ENCODE peak calls at places on chromosomes 6 and 20, in seven cellular contexts. O is neuronal stem cell, T is lower lobe of right lung, Q is heart right ventricle, U is mammary epithelial cell, G is adrenal gland, F is fibroblast of lung. A is an unnamed sample.
A peak's percentile ranks its signal among the peaks of the same experiment; 100 is the strongest.

GRCh38 chr20:42161228-42161829 is 543.2 kb upstream of the CHD6 start:
- DNase-seq in O (no peak), T (no peak), Q (no peak), U (no peak), G (no peak), F (no peak), A (no peak)

GRCh38 chr6:149454405-149454848 is 30.4 kb downstream of the ZC3H12D start:
- DNase-seq in O (no peak), T (peak; percentile 96), Q (peak; percentile 96), U (peak; percentile 61), G (peak; percentile 97), F (peak; percentile 98), A (peak; percentile 81)

GRCh38 chr6:164039954-164040375 is 625.4 kb downstream of the QKI start:
- DNase-seq in O (no peak), T (peak; percentile 68), Q (no peak), U (peak; percentile 9), G (peak; percentile 33), F (peak; percentile 41), A (no peak)

GRCh38 chr6:13762648-13763441 is 51.2 kb upstream of the RANBP9 start:
- DNase-seq in O (no peak), T (no peak), Q (no peak), U (peak; percentile 93), G (no peak), F (peak; percentile 97), A (peak; percentile 94)

GRCh38 chr6:9225441-9225871 is 790.1 kb upstream of the SLC35B3 start:
- DNase-seq in O (no peak), T (no peak), Q (no peak), U (peak; percentile 51), G (no peak), F (peak; percentile 5), A (peak; percentile 85)

GRCh38 chr6:107658920-107659879 is 164.9 kb downstream of the SCML4 start:
- DNase-seq in O (no peak), T (no peak), Q (no peak), U (no peak), G (no peak), F (peak; percentile 76), A (no peak)

GRCh38 chr6:151400473-151400872 is 9.1 kb upstream of the ZBTB2 start:
- DNase-seq in O (no peak), T (no peak), Q (no peak), U (peak; percentile 10), G (no peak), F (no peak), A (peak; percentile 65)

GRCh38 chr6:30156262-30156599 is 4.8 kb downstream of the TRIM10 start:
- DNase-seq in O (no peak), T (no peak), Q (peak; percentile 38), U (peak; percentile 51), G (no peak), F (peak; percentile 26), A (peak; percentile 42)

GRCh38 chr6:49552596-49552995 is 2.1 kb downstream of the C6orf141 start:
- DNase-seq in O (peak; percentile 14), T (no peak), Q (no peak), U (no peak), G (no peak), F (no peak), A (no peak)

GRCh38 chr6:164928041-164928321 is 381.4 kb downstream of the C6orf118 start:
- DNase-seq in O (no peak), T (no peak), Q (no peak), U (no peak), G (no peak), F (no peak), A (no peak)

GRCh38 chr6:24329451-24329850 is 28.4 kb downstream of the DCDC2 start:
- DNase-seq in O (no peak), T (no peak), Q (no peak), U (no peak), G (no peak), F (no peak), A (peak; percentile 54)

GRCh38 chr20:37349517-37350491 is 3.9 kb downstream of the SRC start:
- DNase-seq in O (no peak), T (no peak), Q (no peak), U (no peak), G (peak; percentile 65), F (no peak), A (no peak)

GRCh38 chr20:25399038-25399430 is 8.4 kb upstream of the ABHD12 start:
- DNase-seq in O (peak; percentile 48), T (no peak), Q (peak; percentile 31), U (peak; percentile 65), G (peak; percentile 36), F (peak; percentile 89), A (peak; percentile 49)

GRCh38 chr6:158854214-158855101 is 35.3 kb upstream of the EZR start:
- DNase-seq in O (no peak), T (no peak), Q (no peak), U (no peak), G (no peak), F (peak; percentile 41), A (peak; percentile 84)

GRCh38 chr6:118165500-118165899 is 258.4 kb downstream of the SLC35F1 start:
- DNase-seq in O (no peak), T (no peak), Q (no peak), U (no peak), G (no peak), F (no peak), A (no peak)

GRCh38 chr6:159615923-159616322 is 77.1 kb downstream of the SOD2 start:
- DNase-seq in O (no peak), T (no peak), Q (no peak), U (no peak), G (no peak), F (no peak), A (no peak)

GRCh38 chr6:34514593-34515472 is 41.3 kb downstream of the SPDEF start:
- DNase-seq in O (peak; percentile 69), T (peak; percentile 35), Q (peak; percentile 38), U (no peak), G (no peak), F (peak; percentile 77), A (peak; percentile 50)

GRCh38 chr6:74597266-74597665 is 608.6 kb downstream of the COL12A1 start:
- DNase-seq in O (no peak), T (no peak), Q (no peak), U (peak; percentile 21), G (no peak), F (peak; percentile 39), A (peak; percentile 63)

GRCh38 chr6:54058236-54058635 is 53.0 kb upstream of the MLIP start:
- DNase-seq in O (no peak), T (no peak), Q (peak; percentile 41), U (no peak), G (no peak), F (no peak), A (no peak)

GRCh38 chr6:113402541-113402940 is 454.6 kb upstream of the MARCKS start:
- DNase-seq in O (no peak), T (no peak), Q (peak; percentile 7), U (no peak), G (no peak), F (no peak), A (no peak)

GRCh38 chr6:47169785-47170685 is 127.9 kb upstream of the ADGRF1 start:
- DNase-seq in O (no peak), T (no peak), Q (no peak), U (peak; percentile 97), G (no peak), F (peak; percentile 67), A (peak; percentile 42)

GRCh38 chr20:63158845-63159244 is 57.1 kb downstream of the YTHDF1 start:
- DNase-seq in O (no peak), T (no peak), Q (no peak), U (no peak), G (no peak), F (no peak), A (no peak)
- H3K27me3 ChIP-seq in O (peaks cover 28% of the 10 kb centered on the region), T (peaks cover 57% of the 10 kb centered on the region), Q (peaks cover 70% of the 10 kb centered on the region), U (peaks cover 3% of the 10 kb centered on the region), G (peaks cover 3% of the 10 kb centered on the region), F (no peaks in the 10 kb centered on the region), A (peaks cover 15% of the 10 kb centered on the region)

GRCh38 chr6:28207244-28208179 is 17.6 kb upstream of the ZSCAN9 start:
- DNase-seq in O (peak; percentile 40), T (no peak), Q (no peak), U (peak; percentile 15), G (no peak), F (peak; percentile 38), A (peak; percentile 11)
- H3K27me3 ChIP-seq in O (peaks cover 82% of the 10 kb centered on the region), T (peaks cover 76% of the 10 kb centered on the region), Q (peaks cover 92% of the 10 kb centered on the region), U (no peaks in the 10 kb centered on the region), G (peaks cover 69% of the 10 kb centered on the region), F (peaks cover 21% of the 10 kb centered on the region), A (peaks cover 62% of the 10 kb centered on the region)

DNA sequence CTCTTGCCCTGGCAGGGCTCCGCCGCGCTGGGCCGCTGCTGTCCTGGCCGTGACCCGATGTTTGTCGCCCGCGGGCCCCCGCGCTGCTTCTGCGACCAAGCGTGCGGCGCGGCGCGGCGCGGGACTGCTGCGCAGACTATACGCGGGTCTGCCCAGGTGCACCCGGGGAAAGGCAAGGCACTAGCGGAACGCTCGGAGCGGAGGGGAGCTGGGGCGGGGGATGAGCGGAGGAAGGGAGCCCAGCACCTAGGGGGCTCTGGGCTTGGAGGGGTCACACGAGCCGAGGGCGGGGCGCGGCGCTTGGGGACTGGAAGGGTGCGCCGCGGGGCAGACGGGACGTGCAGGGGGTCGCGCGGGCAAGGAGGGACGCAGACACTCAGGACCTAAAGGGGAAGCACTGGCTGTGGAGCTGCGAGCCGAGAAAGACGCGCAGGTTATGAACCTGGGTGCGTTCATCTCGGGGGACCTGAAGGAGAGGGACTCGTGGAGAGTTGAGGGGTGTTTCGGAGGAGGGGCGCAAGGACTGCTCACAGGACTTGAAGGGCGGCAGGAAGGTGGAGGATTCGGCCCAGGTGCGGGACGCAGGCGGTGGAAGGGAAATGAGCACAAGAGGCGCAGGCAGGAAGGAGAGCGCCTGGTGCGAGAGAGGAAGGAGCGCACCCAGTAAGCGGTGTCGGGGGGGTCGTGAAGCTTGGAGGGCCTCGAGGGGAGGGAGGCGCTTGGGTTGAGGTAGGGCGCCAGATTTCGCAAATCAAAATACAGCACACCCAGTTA is 40.8 kb upstream of the ZNFX1 start:
- DNase-seq in O (no peak), T (peak; percentile 54), Q (no peak), U (no peak), G (no peak), F (no peak), A (no peak)
- H3K27me3 ChIP-seq in O (peaks cover 79% of the 10 kb centered on the region), T (peaks cover 57% of the 10 kb centered on the region), Q (peaks cover 80% of the 10 kb centered on the region), U (peaks cover 20% of the 10 kb centered on the region), G (peaks cover 25% of the 10 kb centered on the region), F (peaks cover 54% of the 10 kb centered on the region), A (peaks cover 69% of the 10 kb centered on the region)

DNA sequence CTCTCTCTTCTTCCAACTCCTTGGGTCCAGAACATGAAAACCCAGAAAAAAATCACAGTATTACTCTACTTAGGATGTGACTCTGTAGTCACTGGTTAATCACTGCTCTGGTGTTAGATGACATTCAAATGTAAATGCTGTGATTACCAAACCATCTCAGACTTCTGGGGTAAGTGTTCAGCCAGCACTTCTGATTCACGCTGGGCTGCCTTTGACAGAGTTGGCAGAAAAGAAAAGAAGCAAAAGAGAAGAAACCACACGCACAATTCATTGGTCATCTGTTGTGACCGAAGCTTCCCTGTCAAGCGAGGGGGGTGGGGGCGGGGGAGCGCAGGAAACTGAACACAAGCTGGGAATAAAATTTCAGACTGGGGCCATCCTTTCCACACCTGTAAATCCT is 82.7 kb downstream of the PSMG4 start:
- DNase-seq in O (no peak), T (no peak), Q (no peak), U (no peak), G (no peak), F (peak; percentile 95), A (peak; percentile 91)
- H3K27me3 ChIP-seq in O (no peaks in the 10 kb centered on the region), T (no peaks in the 10 kb centered on the region), Q (no peaks in the 10 kb centered on the region), U (no peaks in the 10 kb centered on the region), G (no peaks in the 10 kb centered on the region), F (no peaks in the 10 kb centered on the region), A (no peaks in the 10 kb centered on the region)

GRCh38 chr20:31868853-31869672 is 1.3 kb downstream of the DUSP15 start:
- DNase-seq in O (no peak), T (no peak), Q (no peak), U (no peak), G (no peak), F (no peak), A (no peak)
- H3K27me3 ChIP-seq in O (no peaks in the 10 kb centered on the region), T (peaks cover 18% of the 10 kb centered on the region), Q (no peaks in the 10 kb centered on the region), U (peaks cover 32% of the 10 kb centered on the region), G (no peaks in the 10 kb centered on the region), F (peaks cover 47% of the 10 kb centered on the region), A (peaks cover 18% of the 10 kb centered on the region)

GRCh38 chr20:40750541-40750940 is 61.5 kb upstream of the MAFB start:
- DNase-seq in O (no peak), T (no peak), Q (no peak), U (no peak), G (no peak), F (no peak), A (no peak)
- H3K27me3 ChIP-seq in O (peaks cover 4% of the 10 kb centered on the region), T (no peaks in the 10 kb centered on the region), Q (no peaks in the 10 kb centered on the region), U (no peaks in the 10 kb centered on the region), G (peaks cover 8% of the 10 kb centered on the region), F (no peaks in the 10 kb centered on the region), A (no peaks in the 10 kb centered on the region)

A was measured in astrocyte.